ENCODE peak calls at places on chromosomes 2 and 18, in ten cellular contexts. I is left lung, L is fibroblast of villous mesenchyme, W is HepG2, N is BE2C, F is upper lobe of right lung, B is fibroblast of pulmonary artery, M is cardiac fibroblast, A is GM12865, R is lung. S is an unnamed sample.

GRCh38 chr2:213086566-213086965 is 64.8 kb downstream of the IKZF2 start:
- DNase-seq in A (no peak), I (no peak), B (peak; percentile 23), R (no peak), W (no peak), F (no peak), M (peak; percentile 42), L (no peak), N (no peak), S (no peak)

GRCh38 chr2:113102133-113102532 is 25.3 kb upstream of the IL1RN start:
- DNase-seq in I (no peak), B (no peak), R (no peak), F (no peak), A (no peak), M (no peak), W (no peak), L (no peak), N (no peak), S (no peak)

GRCh38 chr2:233173115-233173514 is 78.4 kb upstream of the ATG16L1 start:
- DNase-seq in W (no peak), A (no peak), B (no peak), L (no peak), F (no peak), R (no peak), I (no peak), N (no peak), M (no peak), S (peak; percentile 68)

GRCh38 chr2:86336350-86337234 is 834 bp downstream of the REEP1 start:
- DNase-seq in F (no peak), L (no peak), A (no peak), I (no peak), R (no peak), W (no peak), B (no peak), M (no peak), N (peak; percentile 8), S (no peak)

GRCh38 chr2:173355866-173356508 is 1.3 kb downstream of the CDCA7 start:
- DNase-seq in N (peak; percentile 51), M (no peak), W (peak; percentile 73), B (peak; percentile 6), A (peak; percentile 25), F (no peak), I (no peak), R (no peak), L (no peak), S (peak; percentile 96)

GRCh38 chr2:8158714-8159113 is 523.1 kb upstream of the ID2 start:
- DNase-seq in B (no peak), F (no peak), L (no peak), A (no peak), M (no peak), R (no peak), I (no peak), W (no peak), N (no peak), S (no peak)

GRCh38 chr18:25239636-25240468 is 112.1 kb downstream of the ZNF521 start:
- DNase-seq in B (peak; percentile 60), W (no peak), N (no peak), M (peak; percentile 65), F (no peak), L (no peak), A (no peak), R (no peak), I (no peak), S (no peak)

GRCh38 chr18:23422751-23423418 is 30.2 kb upstream of the RIOK3 start:
- DNase-seq in M (peak; percentile 38), A (peak; percentile 91), I (peak; percentile 86), F (peak; percentile 84), L (peak; percentile 46), N (peak; percentile 71), W (peak; percentile 66), B (peak; percentile 40), R (peak; percentile 65), S (peak; percentile 52)

GRCh38 chr2:196500686-196501431 is 138.7 kb upstream of the CCDC150 start:
- DNase-seq in N (no peak), F (no peak), R (no peak), I (no peak), A (no peak), B (no peak), W (no peak), L (peak; percentile 33), M (no peak), S (peak; percentile 49)

GRCh38 chr2:239548965-239549595 is 148.3 kb upstream of the HDAC4 start:
- DNase-seq in M (no peak), F (peak; percentile 35), N (no peak), L (no peak), R (no peak), I (no peak), A (no peak), B (no peak), W (no peak), S (no peak)

GRCh38 chr2:24824966-24825882 is 32.0 kb downstream of the CENPO start:
- DNase-seq in W (no peak), N (peak; percentile 13), I (no peak), F (no peak), L (no peak), B (peak; percentile 13), M (no peak), R (no peak), A (peak; percentile 63), S (no peak)

GRCh38 chr2:235494716-235495372 is 1.0 kb downstream of the AGAP1 start:
- DNase-seq in M (peak; percentile 44), F (peak; percentile 80), B (peak; percentile 43), N (peak; percentile 48), W (no peak), L (peak; percentile 55), I (no peak), R (peak; percentile 52), A (no peak), S (no peak)

GRCh38 chr2:187338679-187339121 is 109.4 kb downstream of the CALCRL start:
- DNase-seq in B (no peak), F (peak; percentile 47), W (no peak), I (peak; percentile 30), A (no peak), R (no peak), L (no peak), M (no peak), N (peak; percentile 3), S (no peak)

GRCh38 chr2:129895526-129896082 is 83.9 kb upstream of the RAB6C start:
- DNase-seq in W (no peak), B (no peak), A (no peak), F (no peak), M (no peak), L (no peak), I (no peak), N (no peak), R (no peak), S (no peak)

GRCh38 chr2:173817582-173817981 is 147.6 kb downstream of the SP3 start:
- DNase-seq in W (no peak), A (no peak), L (no peak), R (no peak), N (no peak), F (no peak), B (no peak), M (no peak), I (no peak), S (no peak)

DNA sequence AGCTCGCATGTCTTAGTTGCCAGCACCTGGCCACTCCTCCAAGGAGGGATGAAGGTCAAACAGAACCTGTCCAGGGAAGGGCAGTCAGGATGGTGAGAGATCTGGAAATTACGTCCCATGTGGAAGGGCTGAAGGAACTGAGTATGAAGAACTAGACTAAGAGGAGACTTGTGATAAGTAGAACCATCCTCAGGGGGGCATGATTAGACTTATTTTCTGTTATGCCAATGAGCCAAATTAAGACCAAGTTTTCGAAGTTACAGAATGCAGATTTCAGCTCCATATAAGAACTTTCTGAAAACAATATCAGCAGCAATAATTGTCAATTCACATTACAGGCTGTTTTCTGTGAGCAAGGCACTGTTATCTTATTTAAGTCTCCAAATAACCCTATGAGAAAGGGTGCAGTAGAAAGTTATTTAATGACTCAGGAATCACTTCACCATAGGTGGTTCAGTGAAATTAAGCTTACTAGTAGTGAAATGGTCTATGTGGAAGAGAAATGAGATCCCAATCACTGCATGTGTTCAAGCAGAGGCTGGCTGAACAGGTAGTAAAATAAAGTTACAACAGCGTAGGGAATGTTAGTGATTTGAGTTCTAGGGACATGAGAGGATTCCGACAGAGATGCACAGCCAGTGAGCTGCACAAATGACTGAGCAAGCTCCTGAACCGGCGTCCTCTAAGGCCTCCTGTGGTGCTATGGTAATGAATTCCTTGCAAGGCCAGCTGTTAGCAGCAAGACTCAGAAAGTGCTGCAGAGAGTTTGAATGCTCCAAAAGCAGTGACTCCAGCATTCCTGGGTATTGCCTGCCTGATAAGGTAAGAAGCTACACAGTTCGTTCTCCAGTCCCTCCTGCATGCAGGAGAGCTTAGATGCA is 4.5 kb upstream of the DYM start:
- DNase-seq in L (no peak), W (no peak), F (no peak), B (peak; percentile 49), I (no peak), R (no peak), N (no peak), A (no peak), M (peak; percentile 36), S (no peak)
- TF ChIP-seq CTCF in L (no peak), W (peak; percentile 26), F (no peak), B (no peak), I (no peak), R (no peak), N (no peak), A (no peak), M (no peak), S (no peak)

GRCh38 chr2:149329068-149329467 is 1.3 kb upstream of the LYPD6 start:
- DNase-seq in R (no peak), I (no peak), L (no peak), M (no peak), A (peak; percentile 41), B (no peak), W (no peak), F (no peak), N (no peak), S (no peak)
- H3K4me3 ChIP-seq in R (no peak overlapping the region), I (no peak overlapping the region), L (no peak overlapping the region), M (no peak overlapping the region), A (peak overlapping the region; percentile 84), B (no peak overlapping the region), W (no peak overlapping the region), F (no peak overlapping the region), N (no peak overlapping the region), S (no peak overlapping the region)

GRCh38 chr2:177147093-177147694 is 65.4 kb upstream of the HNRNPA3 start:
- DNase-seq in I (no peak), B (peak; percentile 75), M (peak; percentile 64), W (peak; percentile 55), N (no peak), R (no peak), F (no peak), L (peak; percentile 71), A (peak; percentile 72), S (peak; percentile 59)
- TF ChIP-seq CTCF in I (peak; percentile 42), B (peak; percentile 62), M (peak; percentile 59), W (peak; percentile 65), N (peak; percentile 51), R (peak; percentile 29), F (peak; percentile 69), L (peak; percentile 58), A (peak; percentile 48), S (peak; percentile 17)

DNA sequence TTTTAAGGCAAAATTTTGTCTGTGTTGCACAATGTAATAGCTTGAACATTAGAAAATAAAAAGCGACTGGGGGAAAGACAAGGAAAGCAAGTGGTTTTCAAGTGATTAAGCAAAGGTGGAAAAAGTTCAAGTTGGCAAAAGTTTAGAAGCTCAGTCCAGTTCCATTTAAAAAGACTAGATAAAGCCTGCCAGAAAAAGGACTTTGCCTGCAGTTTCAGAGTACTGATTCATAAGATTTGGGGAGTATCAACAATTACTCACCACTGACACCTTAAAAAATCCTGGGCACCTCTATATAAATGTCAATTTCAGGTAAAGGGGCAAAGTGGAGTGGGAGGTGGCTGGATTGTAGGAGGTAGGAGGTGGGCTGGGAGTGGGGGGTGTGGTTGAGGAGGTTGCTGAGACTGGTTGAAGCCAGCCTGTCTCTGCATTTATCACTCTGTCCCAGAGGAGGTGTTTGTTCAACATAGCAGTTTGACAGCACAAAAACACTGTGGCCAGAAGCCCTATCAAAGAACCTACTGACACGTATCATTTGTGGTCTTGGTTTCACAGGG is 14.6 kb downstream of the ZEB2 start:
- DNase-seq in I (no peak), N (no peak), A (no peak), L (no peak), B (peak; percentile 47), R (no peak), F (no peak), M (peak; percentile 72), W (no peak), S (no peak)
- H3K4me3 ChIP-seq in I (no peak overlapping the region), N (no peak overlapping the region), A (no peak overlapping the region), L (no peak overlapping the region), B (no peak overlapping the region), R (no peak overlapping the region), F (peak overlapping the region; percentile 7), M (no peak overlapping the region), W (no peak overlapping the region), S (no peak overlapping the region)

S was measured in bronchial epithelial cell.